ENCODE peak calls at places on chromosomes 6 and 20, in eight cellular contexts. P is T-cell; S is GM04504; R is foreskin fibroblast; N is endothelial cell; Q is activated T-cell treated with anti-CD3 and anti-CD28 coated beads, Interleukin-2, amount 50 U/mL, for 72 hours; W is smooth muscle cell of the brain vasculature; M is NB4. O is an unnamed sample.

GRCh38 chr6:155185544-155185943 is 78.3 kb upstream of the CLDN20 start:
- DNase-seq in P (no peak), S (no peak), R (no peak), N (no peak), Q (no peak), W (no peak), M (no peak), O (peak)

GRCh38 chr6:64930664-64931063 is 776.4 kb downstream of the EYS start:
- DNase-seq in P (no peak), S (no peak), R (no peak), N (no peak), Q (no peak), W (no peak), M (no peak), O (no peak)

GRCh38 chr6:170264086-170264485 is 26.8 kb downstream of the DLL1 start:
- DNase-seq in P (no peak), S (no peak), R (no peak), N (no peak), Q (no peak), W (no peak), M (no peak), O (no peak)

GRCh38 chr20:9397928-9398327 is 116.5 kb upstream of the LAMP5 start:
- DNase-seq in P (no peak), S (no peak), R (no peak), N (no peak), Q (no peak), W (no peak), M (peak), O (no peak)

GRCh38 chr20:24208652-24209051 is 220.1 kb upstream of the GGTLC1 start:
- DNase-seq in P (no peak), S (no peak), R (no peak), N (peak), Q (no peak), W (no peak), M (peak), O (peak)

GRCh38 chr6:160137989-160138835 is 16.6 kb downstream of the SLC22A1 start:
- DNase-seq in P (peak), S (peak), R (peak), N (peak), Q (peak), W (peak), M (peak), O (peak)

GRCh38 chr6:6973721-6974120 is 134.0 kb upstream of the RREB1 start:
- DNase-seq in P (no peak), S (no peak), R (no peak), N (no peak), Q (no peak), W (no peak), M (peak), O (no peak)

GRCh38 chr6:169269180-169270076 is 15.8 kb upstream of the THBS2 start:
- DNase-seq in P (no peak), S (no peak), R (peak), N (no peak), Q (no peak), W (no peak), M (peak), O (no peak)

GRCh38 chr20:634526-634925 is 18.5 kb downstream of the SRXN1 start:
- DNase-seq in P (no peak), S (no peak), R (no peak), N (no peak), Q (no peak), W (no peak), M (no peak), O (no peak)

GRCh38 chr20:31472395-31473330 is 2.3 kb downstream of the DEFB124 start:
- DNase-seq in P (no peak), S (no peak), R (peak), N (no peak), Q (no peak), W (no peak), M (no peak), O (no peak)